ENCODE peak calls at places on chromosomes 3 and 15, in four cellular contexts. One of them, this sample, is unnamed.

GRCh38 chr3:141530133-141530768 is 43.4 kb downstream of the RASA2 start:
- DNase-seq in activated B cell treated with CpG ODN at 0.5 μM for 24 hours: no peak
- DNase-seq in adipocyte: peak; percentile 94
- DNase-seq in KG1: no peak
- DNase-seq in this sample: peak; percentile 84

GRCh38 chr3:8416965-8417364 is 84.7 kb upstream of the LMCD1 start:
- DNase-seq in adipocyte: peak; percentile 51
- DNase-seq in activated B cell treated with CpG ODN at 0.5 μM for 24 hours: no peak
- DNase-seq in KG1: no peak
- DNase-seq in this sample: peak; percentile 41

GRCh38 chr3:124639406-124640237 is 90.6 kb upstream of the UMPS start:
- DNase-seq in activated B cell treated with CpG ODN at 0.5 μM for 24 hours: no peak
- DNase-seq in KG1: peak; percentile 56
- DNase-seq in adipocyte: no peak
- DNase-seq in this sample: no peak

GRCh38 chr3:188446014-188446413 is 292.1 kb downstream of the LPP start:
- DNase-seq in activated B cell treated with CpG ODN at 0.5 μM for 24 hours: no peak
- DNase-seq in adipocyte: no peak
- DNase-seq in KG1: no peak
- DNase-seq in this sample: no peak

GRCh38 chr3:632571-633170 is 436.1 kb downstream of the CHL1 start:
- DNase-seq in activated B cell treated with CpG ODN at 0.5 μM for 24 hours: no peak
- DNase-seq in KG1: peak; percentile 15
- DNase-seq in adipocyte: peak; percentile 32
- DNase-seq in this sample: peak; percentile 37

GRCh38 chr3:112304611-112305010 is 10.6 kb upstream of the SLC9C1 start:
- DNase-seq in adipocyte: peak; percentile 18
- DNase-seq in activated B cell treated with CpG ODN at 0.5 μM for 24 hours: no peak
- DNase-seq in KG1: no peak
- DNase-seq in this sample: peak; percentile 29

GRCh38 chr15:42595641-42596240 is 20.3 kb downstream of the STARD9 start:
- DNase-seq in activated B cell treated with CpG ODN at 0.5 μM for 24 hours: no peak
- DNase-seq in KG1: no peak
- DNase-seq in adipocyte: peak; percentile 27
- DNase-seq in this sample: peak; percentile 60

GRCh38 chr3:195209083-195209835 is 61.7 kb downstream of the XXYLT1 start:
- DNase-seq in adipocyte: no peak
- DNase-seq in activated B cell treated with CpG ODN at 0.5 μM for 24 hours: no peak
- DNase-seq in KG1: no peak
- DNase-seq in this sample: no peak

GRCh38 chr3:127456471-127457093 is 134.0 kb downstream of the TPRA1 start:
- DNase-seq in KG1: no peak
- DNase-seq in adipocyte: peak; percentile 31
- DNase-seq in activated B cell treated with CpG ODN at 0.5 μM for 24 hours: no peak
- DNase-seq in this sample: peak; percentile 58

GRCh38 chr15:58222698-58223097 is 84.5 kb downstream of the AQP9 start:
- DNase-seq in KG1: no peak
- DNase-seq in activated B cell treated with CpG ODN at 0.5 μM for 24 hours: no peak
- DNase-seq in adipocyte: peak; percentile 31
- DNase-seq in this sample: no peak

GRCh38 chr3:65836047-65836446 is 202.7 kb downstream of the MAGI1 start:
- DNase-seq in KG1: no peak
- DNase-seq in activated B cell treated with CpG ODN at 0.5 μM for 24 hours: no peak
- DNase-seq in adipocyte: no peak
- DNase-seq in this sample: no peak

GRCh38 chr15:42449770-42450433 is 41.0 kb downstream of the ZNF106 start:
- DNase-seq in activated B cell treated with CpG ODN at 0.5 μM for 24 hours: no peak
- DNase-seq in adipocyte: no peak
- DNase-seq in KG1: no peak
- DNase-seq in this sample: no peak

GRCh38 chr15:69193948-69194827 is 33.8 kb downstream of the GLCE start:
- DNase-seq in KG1: no peak
- DNase-seq in adipocyte: peak; percentile 52
- DNase-seq in activated B cell treated with CpG ODN at 0.5 μM for 24 hours: no peak
- DNase-seq in this sample: peak; percentile 29

GRCh38 chr3:100008081-100008698 is 106.1 kb downstream of the FILIP1L start:
- DNase-seq in activated B cell treated with CpG ODN at 0.5 μM for 24 hours: no peak
- DNase-seq in adipocyte: no peak
- DNase-seq in KG1: no peak
- DNase-seq in this sample: no peak

GRCh38 chr15:92074646-92075045 is 221.1 kb downstream of the SLCO3A1 start:
- DNase-seq in activated B cell treated with CpG ODN at 0.5 μM for 24 hours: no peak
- DNase-seq in KG1: no peak
- DNase-seq in adipocyte: no peak
- DNase-seq in this sample: peak; percentile 68